ENCODE peak calls at places on chromosomes 1 and 21, in five cellular contexts. One of them, this sample, is unnamed.

GRCh38 chr21:35019631-35020032 is 29.5 kb downstream of the RUNX1 start:
- DNase-seq in lower lobe of right lung: no peak
- DNase-seq in CD8-positive, alpha-beta T cell: no peak
- DNase-seq in PC-9: no peak
- DNase-seq in tibial artery: no peak
- DNase-seq in this sample: no peak

GRCh38 chr21:37168666-37169065 is 95.6 kb downstream of the TTC3 start:
- DNase-seq in lower lobe of right lung: no peak
- DNase-seq in tibial artery: no peak
- DNase-seq in CD8-positive, alpha-beta T cell: no peak
- DNase-seq in PC-9: no peak
- DNase-seq in this sample: no peak

GRCh38 chr1:96464159-96464558 is 257.4 kb upstream of the PTBP2 start:
- DNase-seq in PC-9: no peak
- DNase-seq in tibial artery: no peak
- DNase-seq in CD8-positive, alpha-beta T cell: no peak
- DNase-seq in lower lobe of right lung: no peak
- DNase-seq in this sample: no peak

GRCh38 chr1:94541175-94542087 is at the start of gene F3:
- DNase-seq in CD8-positive, alpha-beta T cell: no peak
- DNase-seq in PC-9: peak; percentile 98
- DNase-seq in tibial artery: peak; percentile 92
- DNase-seq in lower lobe of right lung: peak; percentile 94
- DNase-seq in this sample: peak; percentile 86

GRCh38 chr1:2632561-2633361 is at the start of gene MMEL1:
- DNase-seq in tibial artery: no peak
- DNase-seq in PC-9: no peak
- DNase-seq in lower lobe of right lung: no peak
- DNase-seq in CD8-positive, alpha-beta T cell: no peak
- DNase-seq in this sample: no peak

GRCh38 chr1:229272164-229273158 is 1.6 kb downstream of the RAB4A start:
- DNase-seq in lower lobe of right lung: no peak
- DNase-seq in CD8-positive, alpha-beta T cell: no peak
- DNase-seq in tibial artery: no peak
- DNase-seq in PC-9: no peak
- DNase-seq in this sample: peak; percentile 13

GRCh38 chr21:42218836-42219605 is at the start of gene ABCG1:
- DNase-seq in tibial artery: no peak
- DNase-seq in lower lobe of right lung: peak; percentile 71
- DNase-seq in PC-9: peak; percentile 31
- DNase-seq in CD8-positive, alpha-beta T cell: no peak
- DNase-seq in this sample: peak; percentile 33

GRCh38 chr1:99727575-99728190 is 38.8 kb downstream of the FRRS1 start:
- DNase-seq in lower lobe of right lung: no peak
- DNase-seq in PC-9: no peak
- DNase-seq in tibial artery: no peak
- DNase-seq in CD8-positive, alpha-beta T cell: no peak
- DNase-seq in this sample: peak; percentile 76

GRCh38 chr21:14993072-14993471 is 71.7 kb downstream of the NRIP1 start:
- DNase-seq in PC-9: no peak
- DNase-seq in tibial artery: no peak
- DNase-seq in lower lobe of right lung: no peak
- DNase-seq in CD8-positive, alpha-beta T cell: no peak
- DNase-seq in this sample: no peak

GRCh38 chr1:67755160-67755559 is 70.2 kb downstream of the GADD45A start:
- DNase-seq in PC-9: no peak
- DNase-seq in tibial artery: no peak
- DNase-seq in lower lobe of right lung: no peak
- DNase-seq in CD8-positive, alpha-beta T cell: no peak
- DNase-seq in this sample: no peak

GRCh38 chr1:234047113-234047512 is 142.6 kb downstream of the SLC35F3 start:
- DNase-seq in PC-9: no peak
- DNase-seq in tibial artery: no peak
- DNase-seq in lower lobe of right lung: no peak
- DNase-seq in CD8-positive, alpha-beta T cell: no peak
- DNase-seq in this sample: no peak

GRCh38 chr1:57468661-57469523 is 45.0 kb upstream of the DAB1 start:
- DNase-seq in tibial artery: no peak
- DNase-seq in CD8-positive, alpha-beta T cell: no peak
- DNase-seq in PC-9: no peak
- DNase-seq in lower lobe of right lung: no peak
- DNase-seq in this sample: no peak

GRCh38 chr1:86741947-86742572 is 37.7 kb downstream of the SH3GLB1 start:
- DNase-seq in tibial artery: no peak
- DNase-seq in lower lobe of right lung: no peak
- DNase-seq in CD8-positive, alpha-beta T cell: no peak
- DNase-seq in PC-9: peak; percentile 11
- DNase-seq in this sample: no peak

GRCh38 chr1:1183221-1183747 is 9.6 kb downstream of the TTLL10 start:
- DNase-seq in tibial artery: no peak
- DNase-seq in CD8-positive, alpha-beta T cell: no peak
- DNase-seq in PC-9: no peak
- DNase-seq in lower lobe of right lung: peak; percentile 42
- DNase-seq in this sample: no peak

GRCh38 chr1:173341307-173341706 is 134.2 kb upstream of the TNFSF4 start:
- DNase-seq in lower lobe of right lung: no peak
- DNase-seq in tibial artery: peak; percentile 27
- DNase-seq in PC-9: no peak
- DNase-seq in CD8-positive, alpha-beta T cell: no peak
- DNase-seq in this sample: peak; percentile 93

GRCh38 chr1:97243973-97244560 is 522.5 kb downstream of the PTBP2 start:
- DNase-seq in lower lobe of right lung: no peak
- DNase-seq in CD8-positive, alpha-beta T cell: no peak
- DNase-seq in PC-9: no peak
- DNase-seq in tibial artery: no peak
- DNase-seq in this sample: no peak

GRCh38 chr1:175245324-175245723 is 52.7 kb upstream of the KIAA0040 start:
- DNase-seq in PC-9: no peak
- DNase-seq in tibial artery: no peak
- DNase-seq in CD8-positive, alpha-beta T cell: no peak
- DNase-seq in lower lobe of right lung: no peak
- DNase-seq in this sample: no peak

GRCh38 chr1:48869116-48869893 is 92.6 kb upstream of the BEND5 start:
- DNase-seq in lower lobe of right lung: no peak
- DNase-seq in PC-9: no peak
- DNase-seq in CD8-positive, alpha-beta T cell: no peak
- DNase-seq in tibial artery: no peak
- DNase-seq in this sample: peak; percentile 83

GRCh38 chr1:16387201-16388185 is 20.5 kb downstream of the SZRD1 start:
- DNase-seq in PC-9: no peak
- DNase-seq in CD8-positive, alpha-beta T cell: no peak
- DNase-seq in lower lobe of right lung: peak; percentile 77
- DNase-seq in tibial artery: no peak
- DNase-seq in this sample: no peak

GRCh38 chr1:94111879-94112278 is 9.1 kb downstream of the ABCA4 start:
- DNase-seq in PC-9: no peak
- DNase-seq in lower lobe of right lung: no peak
- DNase-seq in CD8-positive, alpha-beta T cell: no peak
- DNase-seq in tibial artery: no peak
- DNase-seq in this sample: no peak

GRCh38 chr21:31731112-31731801 is 661 bp downstream of the SCAF4 start:
- DNase-seq in CD8-positive, alpha-beta T cell: peak; percentile 22
- DNase-seq in PC-9: peak; percentile 20
- DNase-seq in tibial artery: peak; percentile 31
- DNase-seq in lower lobe of right lung: peak; percentile 69
- DNase-seq in this sample: peak; percentile 47

GRCh38 chr21:42336065-42336464 is 14.7 kb downstream of the TFF2 start:
- DNase-seq in lower lobe of right lung: no peak
- DNase-seq in PC-9: no peak
- DNase-seq in tibial artery: no peak
- DNase-seq in CD8-positive, alpha-beta T cell: no peak
- DNase-seq in this sample: no peak

GRCh38 chr1:12069616-12070244 is 6.6 kb downstream of the TNFRSF8 start:
- DNase-seq in CD8-positive, alpha-beta T cell: no peak
- DNase-seq in tibial artery: no peak
- DNase-seq in lower lobe of right lung: no peak
- DNase-seq in PC-9: no peak
- DNase-seq in this sample: no peak

GRCh38 chr1:245092638-245092976 is 62.2 kb upstream of the KIF26B start:
- DNase-seq in lower lobe of right lung: no peak
- DNase-seq in tibial artery: no peak
- DNase-seq in CD8-positive, alpha-beta T cell: no peak
- DNase-seq in PC-9: no peak
- DNase-seq in this sample: no peak

GRCh38 chr1:8025061-8025670 is 943 bp downstream of the ERRFI1 start:
- DNase-seq in lower lobe of right lung: no peak
- DNase-seq in tibial artery: no peak
- DNase-seq in PC-9: no peak
- DNase-seq in CD8-positive, alpha-beta T cell: no peak
- DNase-seq in this sample: no peak

GRCh38 chr1:76500111-76500510 is 367.2 kb upstream of the ST6GALNAC5 start:
- DNase-seq in tibial artery: no peak
- DNase-seq in CD8-positive, alpha-beta T cell: no peak
- DNase-seq in lower lobe of right lung: no peak
- DNase-seq in PC-9: no peak
- DNase-seq in this sample: no peak

GRCh38 chr1:115322631-115323030 is 15.4 kb downstream of the NGF start:
- DNase-seq in PC-9: no peak
- DNase-seq in CD8-positive, alpha-beta T cell: no peak
- DNase-seq in lower lobe of right lung: no peak
- DNase-seq in tibial artery: no peak
- DNase-seq in this sample: no peak

GRCh38 chr1:93798301-93798700 is 80.7 kb downstream of the DNTTIP2 start:
- DNase-seq in tibial artery: no peak
- DNase-seq in lower lobe of right lung: no peak
- DNase-seq in PC-9: peak; percentile 28
- DNase-seq in CD8-positive, alpha-beta T cell: no peak
- DNase-seq in this sample: peak; percentile 29

GRCh38 chr1:1781526-1781903 is 3.2 kb upstream of the NADK start:
- DNase-seq in lower lobe of right lung: peak; percentile 42
- DNase-seq in CD8-positive, alpha-beta T cell: no peak
- DNase-seq in PC-9: no peak
- DNase-seq in tibial artery: no peak
- DNase-seq in this sample: no peak

GRCh38 chr1:224763126-224763764 is 147.1 kb downstream of the CNIH3 start:
- DNase-seq in tibial artery: no peak
- DNase-seq in lower lobe of right lung: no peak
- DNase-seq in CD8-positive, alpha-beta T cell: no peak
- DNase-seq in PC-9: no peak
- DNase-seq in this sample: peak; percentile 47

GRCh38 chr1:97870574-97870973 is 50.3 kb downstream of the DPYD start:
- DNase-seq in CD8-positive, alpha-beta T cell: no peak
- DNase-seq in lower lobe of right lung: no peak
- DNase-seq in tibial artery: no peak
- DNase-seq in PC-9: no peak
- DNase-seq in this sample: no peak

GRCh38 chr1:215472723-215473122 is 94.4 kb upstream of the KCTD3 start:
- DNase-seq in lower lobe of right lung: no peak
- DNase-seq in PC-9: no peak
- DNase-seq in CD8-positive, alpha-beta T cell: no peak
- DNase-seq in tibial artery: no peak
- DNase-seq in this sample: no peak

GRCh38 chr1:162373541-162374375 is 2.9 kb downstream of the SPATA46 start:
- DNase-seq in PC-9: peak; percentile 87
- DNase-seq in tibial artery: no peak
- DNase-seq in CD8-positive, alpha-beta T cell: no peak
- DNase-seq in lower lobe of right lung: peak; percentile 61
- DNase-seq in this sample: peak; percentile 41

GRCh38 chr21:37675202-37675801 is 241.0 kb downstream of the KCNJ6 start:
- DNase-seq in PC-9: peak; percentile 50
- DNase-seq in CD8-positive, alpha-beta T cell: peak; percentile 18
- DNase-seq in lower lobe of right lung: peak; percentile 78
- DNase-seq in tibial artery: no peak
- DNase-seq in this sample: peak; percentile 28

GRCh38 chr1:118986291-118986838 is 1.8 kb downstream of the TBX15 start:
- DNase-seq in tibial artery: no peak
- DNase-seq in CD8-positive, alpha-beta T cell: no peak
- DNase-seq in lower lobe of right lung: no peak
- DNase-seq in PC-9: no peak
- DNase-seq in this sample: peak; percentile 64
- H3K36me3 ChIP-seq in tibial artery: no peaks in the 10 kb centered on the region
- H3K36me3 ChIP-seq in CD8-positive, alpha-beta T cell: no peaks in the 10 kb centered on the region
- H3K36me3 ChIP-seq in lower lobe of right lung: no peaks in the 10 kb centered on the region
- H3K36me3 ChIP-seq in PC-9: no peaks in the 10 kb centered on the region
- H3K36me3 ChIP-seq in this sample: peaks cover 34% of the 10 kb centered on the region

DNA sequence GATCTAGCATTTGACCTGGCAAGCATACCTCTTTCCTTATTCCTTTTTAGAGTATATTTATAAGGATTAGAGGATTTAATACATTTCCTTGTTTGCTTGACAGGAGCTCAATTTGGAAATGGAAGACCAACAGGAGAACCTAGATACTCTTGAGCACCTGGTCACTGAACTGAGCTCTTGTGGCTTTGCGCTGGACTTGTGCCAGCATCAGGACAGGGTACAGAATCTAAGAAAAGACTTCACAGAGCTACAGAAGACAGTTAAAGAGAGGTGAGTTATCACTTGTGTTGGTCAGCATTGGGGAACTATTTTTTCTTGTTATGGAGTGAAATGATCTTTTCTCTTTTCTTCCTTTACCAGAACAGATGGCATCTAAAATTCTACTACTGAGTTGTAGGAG is 123.4 kb upstream of the BMP8A start:
- DNase-seq in tibial artery: no peak
- DNase-seq in PC-9: no peak
- DNase-seq in lower lobe of right lung: no peak
- DNase-seq in CD8-positive, alpha-beta T cell: no peak
- DNase-seq in this sample: no peak
- H3K36me3 ChIP-seq in tibial artery: peaks cover 63% of the 10 kb centered on the region
- H3K36me3 ChIP-seq in PC-9: no peaks in the 10 kb centered on the region
- H3K36me3 ChIP-seq in lower lobe of right lung: peaks cover 94% of the 10 kb centered on the region
- H3K36me3 ChIP-seq in CD8-positive, alpha-beta T cell: peaks cover 47% of the 10 kb centered on the region
- H3K36me3 ChIP-seq in this sample: peaks cover 27% of the 10 kb centered on the region

GRCh38 chr1:109787845-109788605 is 24.3 kb upstream of the EPS8L3 start:
- DNase-seq in tibial artery: peak; percentile 18
- DNase-seq in PC-9: no peak
- DNase-seq in lower lobe of right lung: peak; percentile 44
- DNase-seq in CD8-positive, alpha-beta T cell: no peak
- DNase-seq in this sample: no peak
- H3K36me3 ChIP-seq in tibial artery: no peaks in the 10 kb centered on the region
- H3K36me3 ChIP-seq in PC-9: no peaks in the 10 kb centered on the region
- H3K36me3 ChIP-seq in lower lobe of right lung: no peaks in the 10 kb centered on the region
- H3K36me3 ChIP-seq in CD8-positive, alpha-beta T cell: no peaks in the 10 kb centered on the region
- H3K36me3 ChIP-seq in this sample: no peaks in the 10 kb centered on the region

GRCh38 chr21:33254766-33255165 is 11.4 kb upstream of the IL10RB start:
- DNase-seq in PC-9: no peak
- DNase-seq in lower lobe of right lung: no peak
- DNase-seq in tibial artery: no peak
- DNase-seq in CD8-positive, alpha-beta T cell: no peak
- DNase-seq in this sample: no peak

GRCh38 chr21:33255404-33255803 is 10.8 kb upstream of the IL10RB start:
- DNase-seq in lower lobe of right lung: no peak
- DNase-seq in tibial artery: no peak
- DNase-seq in PC-9: no peak
- DNase-seq in CD8-positive, alpha-beta T cell: no peak
- DNase-seq in this sample: no peak

GRCh38 chr21:33247596-33247995 is 17.9 kb downstream of the IFNAR2 start:
- DNase-seq in CD8-positive, alpha-beta T cell: no peak
- DNase-seq in tibial artery: no peak
- DNase-seq in PC-9: no peak
- DNase-seq in lower lobe of right lung: no peak
- DNase-seq in this sample: no peak

GRCh38 chr21:33246963-33247362 is 17.2 kb downstream of the IFNAR2 start:
- DNase-seq in PC-9: no peak
- DNase-seq in tibial artery: no peak
- DNase-seq in lower lobe of right lung: no peak
- DNase-seq in CD8-positive, alpha-beta T cell: no peak
- DNase-seq in this sample: no peak

GRCh38 chr21:33251119-33251518 is 15.0 kb upstream of the IL10RB start:
- DNase-seq in CD8-positive, alpha-beta T cell: no peak
- DNase-seq in lower lobe of right lung: no peak
- DNase-seq in tibial artery: no peak
- DNase-seq in PC-9: no peak
- DNase-seq in this sample: no peak
- H3K36me3 ChIP-seq in CD8-positive, alpha-beta T cell: peaks cover 66% of the 10 kb centered on the region
- H3K36me3 ChIP-seq in lower lobe of right lung: peaks cover 100% of the 10 kb centered on the region
- H3K36me3 ChIP-seq in tibial artery: peaks cover 94% of the 10 kb centered on the region
- H3K36me3 ChIP-seq in PC-9: no peaks in the 10 kb centered on the region
- H3K36me3 ChIP-seq in this sample: peaks cover 9% of the 10 kb centered on the region